ENCODE peak calls at places on chromosome 12, in eight cellular contexts. A, J, V, G, F, P, U and Q are unnamed samples.

GRCh38 chr12:98856897-98857540 is 211.9 kb downstream of the APAF1 start:
- DNase-seq in J (no peak), P (no peak), U (no peak), G (peak), F (no peak), A (no peak), V (no peak), Q (no peak)

GRCh38 chr12:24246921-24247320 is 297.5 kb upstream of the SOX5 start:
- DNase-seq in U (no peak), F (no peak), J (no peak), P (no peak), G (no peak), V (no peak), A (no peak), Q (no peak)

GRCh38 chr12:16359512-16360491 is 12.4 kb downstream of the MGST1 start:
- DNase-seq in G (peak), P (no peak), V (no peak), A (peak), J (peak), F (no peak), U (peak), Q (peak)

GRCh38 chr12:25361511-25361910 is 110.8 kb upstream of the KRAS start:
- DNase-seq in G (no peak), F (no peak), J (no peak), U (no peak), P (no peak), A (no peak), V (no peak), Q (no peak)

GRCh38 chr12:53418221-53418620 is 5.4 kb upstream of the AMHR2 start:
- DNase-seq in U (no peak), V (no peak), J (no peak), P (no peak), F (no peak), G (no peak), A (no peak), Q (no peak)

GRCh38 chr12:38775457-38775856 is 129.9 kb downstream of the CPNE8 start:
- DNase-seq in V (no peak), U (no peak), G (no peak), P (no peak), F (no peak), A (no peak), J (no peak), Q (no peak)

GRCh38 chr12:124797321-124797720 is 66.3 kb downstream of the SCARB1 start:
- DNase-seq in J (no peak), V (no peak), U (no peak), A (no peak), P (no peak), F (no peak), G (no peak), Q (no peak)

GRCh38 chr12:106978035-106978800 is 8.7 kb downstream of the MTERF2 start:
- DNase-seq in A (peak), F (no peak), U (no peak), G (peak), J (peak), P (no peak), V (no peak), Q (no peak)

GRCh38 chr12:52870361-52871290 is 21.8 kb upstream of the KRT78 start:
- DNase-seq in A (peak), J (no peak), P (peak), V (no peak), F (peak), G (no peak), U (peak), Q (peak)

GRCh38 chr12:131098178-131098981 is 144.7 kb downstream of the ADGRD1 start:
- DNase-seq in U (no peak), V (no peak), A (no peak), G (no peak), F (peak), P (no peak), J (peak), Q (peak)

GRCh38 chr12:93090768-93091172 is 161.7 kb upstream of the EEA1 start:
- DNase-seq in F (no peak), P (no peak), A (no peak), J (no peak), V (no peak), U (peak), G (peak), Q (no peak)

GRCh38 chr12:91870872-91871707 is 274.6 kb downstream of the BTG1 start:
- DNase-seq in J (no peak), G (no peak), U (no peak), F (no peak), V (no peak), A (no peak), P (no peak), Q (no peak)

GRCh38 chr12:116906285-116906684 is 4.5 kb upstream of the FBXW8 start:
- DNase-seq in F (no peak), G (no peak), V (no peak), A (no peak), P (no peak), U (no peak), J (no peak), Q (no peak)

GRCh38 chr12:6200266-6201198 is at the start of gene CD9:
- DNase-seq in F (peak), J (peak), V (peak), A (peak), P (peak), G (no peak), U (no peak), Q (peak)

GRCh38 chr12:111792155-111792876 is 25.6 kb downstream of the ALDH2 start:
- DNase-seq in G (peak), A (peak), P (no peak), V (no peak), J (peak), F (peak), U (peak), Q (no peak)

GRCh38 chr12:92398565-92399309 is 253.1 kb upstream of the BTG1 start:
- DNase-seq in J (no peak), U (no peak), P (no peak), V (no peak), F (no peak), A (no peak), G (no peak), Q (no peak)

GRCh38 chr12:106767954-106768501 is 6.5 kb upstream of the RIC8B start:
- DNase-seq in F (no peak), V (no peak), P (no peak), J (no peak), U (no peak), G (peak), A (no peak), Q (no peak)

GRCh38 chr12:116559330-116560080 is at the start of gene MAP1LC3B2:
- DNase-seq in J (peak), F (no peak), G (peak), P (peak), A (peak), U (peak), V (no peak), Q (peak)

GRCh38 chr12:88207921-88208640 is 66.0 kb downstream of the TMTC3 start:
- DNase-seq in P (no peak), G (peak), F (no peak), J (peak), U (peak), V (no peak), A (no peak), Q (no peak)

GRCh38 chr12:57235728-57236131 is 6.2 kb downstream of the SHMT2 start:
- DNase-seq in U (no peak), J (no peak), A (no peak), V (no peak), G (no peak), F (no peak), P (no peak), Q (no peak)

GRCh38 chr12:80622271-80622670 is 85.2 kb upstream of the MYF6 start:
- DNase-seq in U (no peak), J (no peak), F (no peak), G (peak), A (no peak), P (no peak), V (no peak), Q (no peak)

GRCh38 chr12:27190761-27191160 is 53.3 kb upstream of the STK38L start:
- DNase-seq in P (no peak), V (no peak), A (no peak), F (no peak), J (no peak), U (peak), G (peak), Q (no peak)

GRCh38 chr12:94405378-94406116 is 54.1 kb downstream of the CEP83 start:
- DNase-seq in F (no peak), G (no peak), U (no peak), J (no peak), A (no peak), P (no peak), V (no peak), Q (no peak)

GRCh38 chr12:120228041-120228290 is 27.1 kb upstream of the RPLP0 start:
- DNase-seq in V (no peak), P (no peak), G (no peak), F (no peak), U (no peak), A (no peak), J (no peak), Q (no peak)

GRCh38 chr12:51419473-51420228 is 5.0 kb upstream of the SLC4A8 start:
- DNase-seq in A (no peak), F (no peak), U (no peak), V (no peak), J (no peak), P (no peak), G (peak), Q (no peak)

GRCh38 chr12:118060301-118061010 is 523 bp downstream of the WSB2 start:
- DNase-seq in U (no peak), F (peak), J (peak), A (peak), G (no peak), V (peak), P (peak), Q (peak)

GRCh38 chr12:121989951-121990647 is 31.6 kb upstream of the BCL7A start:
- DNase-seq in A (no peak), P (no peak), J (no peak), F (no peak), G (no peak), U (no peak), V (no peak), Q (no peak)

GRCh38 chr12:121990692-121991603 is 30.7 kb upstream of the BCL7A start:
- DNase-seq in V (no peak), U (peak), J (no peak), P (no peak), G (peak), A (no peak), F (no peak), Q (no peak)

GRCh38 chr12:121996050-121996944 is 25.4 kb upstream of the BCL7A start:
- DNase-seq in P (no peak), A (no peak), G (no peak), V (no peak), F (no peak), J (no peak), U (peak), Q (no peak)

GRCh38 chr12:121989266-121989950 is 32.3 kb upstream of the BCL7A start:
- DNase-seq in G (no peak), P (no peak), A (no peak), U (no peak), F (no peak), J (no peak), V (no peak), Q (no peak)

DNA sequence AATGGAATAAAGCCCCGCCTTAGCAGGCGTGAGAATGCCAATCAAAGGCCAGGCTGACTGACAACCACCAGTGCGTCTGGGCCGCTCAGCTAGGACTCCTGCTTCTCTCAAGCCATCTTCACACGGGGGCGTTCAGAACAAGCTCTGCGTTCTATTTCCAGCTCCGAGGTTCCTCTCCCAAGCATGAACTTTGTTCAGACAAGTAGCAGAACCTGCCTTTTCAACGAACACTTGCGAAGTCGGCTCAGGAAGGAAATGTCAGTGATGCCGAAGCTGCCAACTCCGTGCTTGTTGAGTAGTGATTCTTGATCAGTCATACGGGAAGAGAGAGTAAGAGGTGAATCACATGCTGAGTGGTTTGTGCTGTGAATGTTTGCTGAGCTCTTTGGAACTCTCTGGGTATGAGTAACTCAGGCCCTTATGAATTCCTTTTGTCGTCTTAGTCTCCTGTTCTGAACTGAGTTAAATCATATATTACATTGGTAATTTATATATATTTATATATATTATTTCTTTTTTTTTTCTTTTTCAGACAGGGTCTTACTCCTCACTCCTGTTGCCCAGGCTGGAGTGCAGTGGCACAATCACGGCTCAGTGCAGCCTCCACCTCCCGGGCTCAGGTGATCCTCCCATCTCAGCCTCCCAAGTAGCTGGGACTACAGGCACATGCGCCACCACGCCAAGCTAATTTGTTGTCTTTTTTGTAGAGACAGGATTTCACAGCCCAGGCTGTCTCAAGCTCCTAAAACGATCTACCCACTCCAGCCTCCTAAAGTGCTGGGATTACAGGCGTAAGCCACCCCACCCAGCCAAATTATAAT is 29.4 kb upstream of the BCL7A start:
- DNase-seq in U (peak), A (no peak), V (no peak), P (peak), J (no peak), F (no peak), G (peak), Q (peak)
- TF ChIP-seq CTCF in U (no peak), A (no peak), V (no peak), P (no peak), J (no peak), F (no peak), G (no peak), Q (no peak)

GRCh38 chr12:132711169-132711843 is 664 bp downstream of the PGAM5 start:
- DNase-seq in A (no peak), V (no peak), U (peak), J (no peak), F (no peak), P (no peak), G (peak), Q (no peak)
- H3K27ac ChIP-seq in A (peak), V (no peak), U (peak), J (peak), F (no peak), P (peak), G (peak), Q (peak)

DNA sequence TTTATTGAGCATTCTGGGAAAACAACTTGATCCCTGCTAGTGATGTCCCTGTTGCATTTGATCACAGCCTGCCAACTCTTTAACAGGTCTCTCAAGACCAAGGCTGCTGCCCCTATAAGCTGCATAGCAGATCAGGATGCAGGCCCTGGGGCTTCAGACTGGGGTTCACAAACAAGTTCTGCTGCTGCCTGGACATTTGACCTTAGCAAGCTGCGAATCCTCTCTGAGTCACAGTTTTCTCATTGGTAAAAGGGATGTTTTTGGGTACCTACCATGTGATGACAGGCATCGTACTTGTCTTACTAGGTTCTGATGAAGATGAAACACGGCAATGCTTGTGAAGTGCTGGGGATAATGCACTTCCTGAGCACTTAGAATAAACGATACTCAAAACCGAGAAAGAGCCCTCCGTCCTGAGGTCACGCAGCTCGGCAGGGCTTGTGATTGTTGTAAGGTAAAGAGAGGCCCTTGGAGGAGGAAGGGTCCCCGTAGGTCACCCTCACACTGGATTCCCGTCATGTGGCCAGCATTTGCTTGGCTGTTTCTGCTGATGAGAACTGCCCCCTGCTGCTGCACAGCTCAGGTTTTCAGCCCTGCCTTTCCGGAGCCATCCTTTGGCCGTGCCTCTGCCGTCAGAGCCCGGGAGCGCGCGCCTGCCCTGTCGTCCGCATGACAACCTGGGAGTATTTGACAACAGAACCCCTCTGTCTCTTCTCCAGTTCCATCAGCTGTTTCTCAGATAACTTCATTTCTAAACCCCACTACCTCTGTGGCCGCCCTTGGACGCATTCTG is 39.1 kb downstream of the TSPAN9 start:
- DNase-seq in G (no peak), P (no peak), J (no peak), U (peak), F (no peak), A (no peak), V (no peak), Q (no peak)
- TF ChIP-seq CTCF in G (no peak), P (no peak), J (no peak), U (no peak), F (no peak), A (no peak), V (no peak), Q (no peak)

GRCh38 chr12:95796225-95796981 is 5.8 kb upstream of the NTN4 start:
- DNase-seq in G (no peak), F (no peak), J (no peak), V (no peak), U (no peak), P (no peak), A (no peak), Q (peak)

GRCh38 chr12:95802482-95803264 is 12.1 kb upstream of the NTN4 start:
- DNase-seq in J (no peak), V (no peak), A (no peak), U (peak), G (peak), P (no peak), F (no peak), Q (no peak)

GRCh38 chr12:95790912-95791849 is 617 bp upstream of the NTN4 start:
- DNase-seq in J (no peak), P (peak), F (peak), G (peak), V (peak), A (no peak), U (peak), Q (peak)

DNA sequence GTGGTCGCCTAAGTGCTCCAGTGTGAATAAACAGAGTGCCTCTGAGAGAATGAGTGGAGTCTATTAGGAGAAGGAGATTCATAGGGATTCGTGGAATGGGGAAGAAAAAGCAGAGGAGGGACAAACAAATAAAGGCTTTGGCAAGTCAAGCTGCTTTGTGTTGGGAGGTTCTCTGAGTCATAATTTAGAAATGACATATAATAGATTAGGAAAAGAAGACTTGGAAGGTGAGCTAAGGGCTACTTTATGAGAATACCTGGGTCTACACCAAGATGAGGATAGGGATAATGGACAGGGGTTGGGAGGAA is 6.4 kb upstream of the NTN4 start:
- DNase-seq in G (peak), V (no peak), U (peak), P (no peak), J (no peak), F (no peak), A (no peak), Q (no peak)
- H3K27ac ChIP-seq in G (no peak), V (no peak), U (no peak), P (no peak), J (no peak), F (no peak), A (no peak), Q (no peak)

GRCh38 chr12:37672655-37673260 is 643.8 kb upstream of the ALG10B start:
- DNase-seq in P (no peak), A (no peak), G (no peak), F (no peak), U (no peak), V (no peak), J (no peak), Q (no peak)
- TF ChIP-seq CTCF in P (no peak), A (no peak), G (no peak), F (no peak), U (peak), V (no peak), J (no peak), Q (no peak)

GRCh38 chr12:46981627-46982026 is 97.8 kb upstream of the PCED1B start:
- DNase-seq in V (no peak), U (peak), F (no peak), P (no peak), A (no peak), J (no peak), G (no peak), Q (no peak)
- H3K27ac ChIP-seq in V (no peak), U (no peak), F (no peak), P (no peak), A (no peak), J (no peak), G (no peak), Q (no peak)

GRCh38 chr12:70823182-70823976 is 97.2 kb downstream of the PTPRR start:
- DNase-seq in J (no peak), A (no peak), U (no peak), P (no peak), G (no peak), V (no peak), F (no peak), Q (no peak)
- TF ChIP-seq CTCF in J (no peak), A (no peak), U (no peak), P (no peak), G (no peak), V (no peak), F (no peak), Q (no peak)